ENCODE peak calls at places on chromosome 3, in six cellular contexts. One of them, this sample, is unnamed.

GRCh38 chr3:64530434-64531049 is 157.3 kb downstream of the ADAMTS9 start:
- DNase-seq in SK-N-SH: peak; percentile 49
- DNase-seq in K562: peak; percentile 25
- DNase-seq in HCT116: peak; percentile 21
- DNase-seq in GM12878: no peak
- DNase-seq in HepG2: peak; percentile 18
- DNase-seq in this sample: peak; percentile 89

GRCh38 chr3:141798455-141798854 is 35.2 kb downstream of the GRK7 start:
- DNase-seq in SK-N-SH: no peak
- DNase-seq in K562: no peak
- DNase-seq in HCT116: no peak
- DNase-seq in GM12878: no peak
- DNase-seq in HepG2: no peak
- DNase-seq in this sample: no peak

GRCh38 chr3:66582721-66583141 is 81.9 kb upstream of the LRIG1 start:
- DNase-seq in SK-N-SH: no peak
- DNase-seq in K562: no peak
- DNase-seq in HCT116: no peak
- DNase-seq in GM12878: peak; percentile 48
- DNase-seq in HepG2: no peak
- DNase-seq in this sample: no peak

GRCh38 chr3:39276746-39277145 is 3.1 kb downstream of the CX3CR1 start:
- DNase-seq in SK-N-SH: no peak
- DNase-seq in K562: no peak
- DNase-seq in HCT116: no peak
- DNase-seq in GM12878: no peak
- DNase-seq in HepG2: no peak
- DNase-seq in this sample: no peak

GRCh38 chr3:17579289-17580031 is 163.0 kb downstream of the TBC1D5 start:
- DNase-seq in SK-N-SH: no peak
- DNase-seq in K562: peak; percentile 35
- DNase-seq in HCT116: no peak
- DNase-seq in GM12878: peak; percentile 60
- DNase-seq in HepG2: no peak
- DNase-seq in this sample: no peak

GRCh38 chr3:155704041-155704440 is 40.8 kb downstream of the PLCH1 start:
- DNase-seq in SK-N-SH: no peak
- DNase-seq in K562: no peak
- DNase-seq in HCT116: no peak
- DNase-seq in GM12878: no peak
- DNase-seq in HepG2: no peak
- DNase-seq in this sample: no peak

GRCh38 chr3:194328080-194328571 is 23.0 kb downstream of the CPN2 start:
- DNase-seq in SK-N-SH: peak; percentile 56
- DNase-seq in K562: peak; percentile 40
- DNase-seq in HCT116: no peak
- DNase-seq in GM12878: no peak
- DNase-seq in HepG2: no peak
- DNase-seq in this sample: no peak

GRCh38 chr3:160935413-160936095 is 169.6 kb downstream of the B3GALNT1 start:
- DNase-seq in SK-N-SH: no peak
- DNase-seq in K562: no peak
- DNase-seq in HCT116: no peak
- DNase-seq in GM12878: no peak
- DNase-seq in HepG2: peak; percentile 43
- DNase-seq in this sample: no peak

GRCh38 chr3:53109190-53109589 is 21.0 kb downstream of the RFT1 start:
- DNase-seq in SK-N-SH: no peak
- DNase-seq in K562: no peak
- DNase-seq in HCT116: no peak
- DNase-seq in GM12878: no peak
- DNase-seq in HepG2: no peak
- DNase-seq in this sample: no peak

GRCh38 chr3:66598168-66598567 is 97.3 kb upstream of the LRIG1 start:
- DNase-seq in SK-N-SH: no peak
- DNase-seq in K562: no peak
- DNase-seq in HCT116: no peak
- DNase-seq in GM12878: no peak
- DNase-seq in HepG2: no peak
- DNase-seq in this sample: no peak

GRCh38 chr3:151969026-151969658 is 95.7 kb downstream of the SUCNR1 start:
- DNase-seq in SK-N-SH: no peak
- DNase-seq in K562: no peak
- DNase-seq in HCT116: no peak
- DNase-seq in GM12878: no peak
- DNase-seq in HepG2: no peak
- DNase-seq in this sample: peak; percentile 70

GRCh38 chr3:64131755-64132154 is 93.5 kb downstream of the PRICKLE2 start:
- DNase-seq in SK-N-SH: no peak
- DNase-seq in K562: no peak
- DNase-seq in HCT116: no peak
- DNase-seq in GM12878: no peak
- DNase-seq in HepG2: no peak
- DNase-seq in this sample: no peak

GRCh38 chr3:58082047-58082446 is 73.8 kb downstream of the FLNB start:
- DNase-seq in SK-N-SH: no peak
- DNase-seq in K562: peak; percentile 64
- DNase-seq in HCT116: no peak
- DNase-seq in GM12878: no peak
- DNase-seq in HepG2: no peak
- DNase-seq in this sample: no peak

GRCh38 chr3:18546632-18547031 is 121.5 kb upstream of the SATB1 start:
- DNase-seq in SK-N-SH: no peak
- DNase-seq in K562: no peak
- DNase-seq in HCT116: no peak
- DNase-seq in GM12878: no peak
- DNase-seq in HepG2: no peak
- DNase-seq in this sample: no peak

GRCh38 chr3:40800343-40800742 is 275.6 kb downstream of the ZNF621 start:
- DNase-seq in SK-N-SH: no peak
- DNase-seq in K562: no peak
- DNase-seq in HCT116: peak; percentile 2
- DNase-seq in GM12878: no peak
- DNase-seq in HepG2: peak; percentile 57
- DNase-seq in this sample: peak; percentile 21

GRCh38 chr3:188296761-188297689 is 143.1 kb downstream of the LPP start:
- DNase-seq in SK-N-SH: no peak
- DNase-seq in K562: no peak
- DNase-seq in HCT116: no peak
- DNase-seq in GM12878: no peak
- DNase-seq in HepG2: peak; percentile 93
- DNase-seq in this sample: no peak

GRCh38 chr3:107680698-107681097 is 157.9 kb downstream of the BBX start:
- DNase-seq in SK-N-SH: no peak
- DNase-seq in K562: no peak
- DNase-seq in HCT116: no peak
- DNase-seq in GM12878: no peak
- DNase-seq in HepG2: no peak
- DNase-seq in this sample: no peak

GRCh38 chr3:66220066-66220465 is 735 bp upstream of the SLC25A26 start:
- DNase-seq in SK-N-SH: no peak
- DNase-seq in K562: no peak
- DNase-seq in HCT116: no peak
- DNase-seq in GM12878: no peak
- DNase-seq in HepG2: no peak
- DNase-seq in this sample: no peak

GRCh38 chr3:164208846-164209245 is 869.5 kb downstream of the SI start:
- DNase-seq in SK-N-SH: no peak
- DNase-seq in K562: no peak
- DNase-seq in HCT116: no peak
- DNase-seq in GM12878: no peak
- DNase-seq in HepG2: no peak
- DNase-seq in this sample: peak; percentile 10

GRCh38 chr3:61181874-61182273 is 69.4 kb downstream of the FHIT start:
- DNase-seq in SK-N-SH: no peak
- DNase-seq in K562: no peak
- DNase-seq in HCT116: peak; percentile 76
- DNase-seq in GM12878: peak; percentile 64
- DNase-seq in HepG2: peak; percentile 52
- DNase-seq in this sample: no peak

GRCh38 chr3:190319660-190320059 is 2.6 kb downstream of the CLDN1 start:
- DNase-seq in SK-N-SH: no peak
- DNase-seq in K562: no peak
- DNase-seq in HCT116: no peak
- DNase-seq in GM12878: no peak
- DNase-seq in HepG2: no peak
- DNase-seq in this sample: no peak

GRCh38 chr3:172449468-172450149 is 1.4 kb upstream of the GHSR start:
- DNase-seq in SK-N-SH: peak; percentile 50
- DNase-seq in K562: peak; percentile 28
- DNase-seq in HCT116: no peak
- DNase-seq in GM12878: no peak
- DNase-seq in HepG2: no peak
- DNase-seq in this sample: peak; percentile 90

GRCh38 chr3:43695443-43695842 is 4.7 kb downstream of the ABHD5 start:
- DNase-seq in SK-N-SH: no peak
- DNase-seq in K562: no peak
- DNase-seq in HCT116: no peak
- DNase-seq in GM12878: no peak
- DNase-seq in HepG2: no peak
- DNase-seq in this sample: no peak

GRCh38 chr3:149393355-149394165 is 16.1 kb upstream of the TM4SF1 start:
- DNase-seq in SK-N-SH: peak; percentile 68
- DNase-seq in K562: peak; percentile 55
- DNase-seq in HCT116: peak; percentile 72
- DNase-seq in GM12878: peak; percentile 15
- DNase-seq in HepG2: peak; percentile 81
- DNase-seq in this sample: peak; percentile 88

GRCh38 chr3:36933540-36934296 is 11.1 kb downstream of the TRANK1 start:
- DNase-seq in SK-N-SH: no peak
- DNase-seq in K562: no peak
- DNase-seq in HCT116: no peak
- DNase-seq in GM12878: no peak
- DNase-seq in HepG2: no peak
- DNase-seq in this sample: no peak

GRCh38 chr3:78459751-78460150 is 1308.0 kb downstream of the ROBO1 start:
- DNase-seq in SK-N-SH: no peak
- DNase-seq in K562: no peak
- DNase-seq in HCT116: no peak
- DNase-seq in GM12878: no peak
- DNase-seq in HepG2: no peak
- DNase-seq in this sample: no peak

GRCh38 chr3:81728766-81729544 is 32.5 kb downstream of the GBE1 start:
- DNase-seq in SK-N-SH: no peak
- DNase-seq in K562: no peak
- DNase-seq in HCT116: no peak
- DNase-seq in GM12878: no peak
- DNase-seq in HepG2: no peak
- DNase-seq in this sample: no peak

DNA sequence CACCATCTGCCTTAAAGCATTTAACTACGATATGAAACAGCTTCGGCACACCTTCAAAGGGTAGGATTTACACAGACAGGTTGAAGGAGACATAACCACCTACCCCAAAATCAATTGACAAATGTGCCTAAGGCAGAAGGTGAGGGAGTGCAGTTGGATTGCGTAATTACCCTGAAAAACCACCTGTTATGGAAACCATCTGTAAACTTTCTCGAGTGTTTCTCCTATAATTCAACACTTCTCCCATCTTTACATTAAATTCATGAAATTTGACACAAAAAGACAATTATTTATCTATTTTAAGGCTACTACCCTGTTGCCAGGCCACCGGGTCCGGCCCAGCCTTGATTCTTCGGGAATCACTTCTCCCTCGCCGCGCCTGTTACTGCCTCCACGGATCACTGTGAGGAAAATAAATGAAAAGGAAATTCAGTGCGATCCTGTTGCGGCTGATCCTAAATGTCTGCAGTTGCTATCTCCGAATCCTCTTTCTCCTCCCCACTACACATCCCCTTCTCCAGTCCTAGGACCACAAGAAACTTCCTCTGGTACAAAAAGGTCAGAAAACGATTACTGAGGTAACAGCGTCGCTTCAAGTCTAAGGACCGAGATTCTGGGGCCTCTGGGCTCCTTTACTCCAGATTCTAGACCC is 655 bp downstream of the IQCB1 start:
- DNase-seq in SK-N-SH: no peak
- DNase-seq in K562: peak; percentile 12
- DNase-seq in HCT116: no peak
- DNase-seq in GM12878: no peak
- DNase-seq in HepG2: peak; percentile 13
- DNase-seq in this sample: peak; percentile 36
- H3K27ac ChIP-seq in SK-N-SH: peak overlapping the region; percentile 50
- H3K27ac ChIP-seq in K562: peak overlapping the region; percentile 92
- H3K27ac ChIP-seq in HCT116: peak overlapping the region; percentile 46
- H3K27ac ChIP-seq in GM12878: peak overlapping the region; percentile 98
- H3K27ac ChIP-seq in HepG2: peak overlapping the region; percentile 79
- H3K27ac ChIP-seq in this sample: no peak overlapping the region

GRCh38 chr3:129422897-129423296 is 5.5 kb downstream of the EFCAB12 start:
- DNase-seq in SK-N-SH: no peak
- DNase-seq in K562: no peak
- DNase-seq in HCT116: no peak
- DNase-seq in GM12878: no peak
- DNase-seq in HepG2: no peak
- DNase-seq in this sample: no peak
- H2AFZ ChIP-seq in SK-N-SH: no peak overlapping the region
- H2AFZ ChIP-seq in K562: no peak overlapping the region
- H2AFZ ChIP-seq in HCT116: no peak overlapping the region
- H2AFZ ChIP-seq in GM12878: no peak overlapping the region
- H2AFZ ChIP-seq in HepG2: no peak overlapping the region
- H2AFZ ChIP-seq in this sample: no peak overlapping the region

DNA sequence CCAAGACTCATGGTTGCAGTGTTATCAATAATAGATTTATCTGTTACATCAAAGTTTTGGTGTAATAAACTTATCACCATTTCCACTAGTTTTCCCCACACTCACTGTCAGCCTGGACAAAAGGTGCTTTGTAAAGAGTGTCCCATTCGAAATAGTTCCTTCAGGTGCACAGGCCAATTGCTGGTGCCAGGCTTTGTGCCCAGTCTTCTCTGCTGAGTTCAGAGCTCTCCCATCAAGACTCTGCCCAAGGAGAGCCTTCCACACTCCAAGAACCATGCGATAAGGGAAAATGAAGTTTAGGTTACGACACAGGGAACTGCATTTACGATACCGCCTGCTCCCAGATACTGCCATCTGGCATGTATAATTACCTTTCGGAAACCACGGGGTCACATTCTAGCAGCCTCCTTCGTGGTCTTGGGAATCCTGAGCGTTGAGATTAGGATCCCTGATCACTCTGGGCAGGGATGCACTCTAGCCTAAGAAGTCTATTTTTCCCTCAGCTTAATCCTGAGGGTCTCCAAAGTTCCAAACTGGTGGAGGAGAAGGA is 379.5 kb downstream of the MECOM start:
- DNase-seq in SK-N-SH: no peak
- DNase-seq in K562: no peak
- DNase-seq in HCT116: no peak
- DNase-seq in GM12878: no peak
- DNase-seq in HepG2: no peak
- DNase-seq in this sample: no peak
- TF ChIP-seq REST in SK-N-SH: no peak
- TF ChIP-seq REST in K562: no peak
- TF ChIP-seq REST in HCT116: no peak
- TF ChIP-seq REST in GM12878: no peak
- TF ChIP-seq REST in HepG2: no peak
- TF ChIP-seq REST in this sample: no peak

DNA sequence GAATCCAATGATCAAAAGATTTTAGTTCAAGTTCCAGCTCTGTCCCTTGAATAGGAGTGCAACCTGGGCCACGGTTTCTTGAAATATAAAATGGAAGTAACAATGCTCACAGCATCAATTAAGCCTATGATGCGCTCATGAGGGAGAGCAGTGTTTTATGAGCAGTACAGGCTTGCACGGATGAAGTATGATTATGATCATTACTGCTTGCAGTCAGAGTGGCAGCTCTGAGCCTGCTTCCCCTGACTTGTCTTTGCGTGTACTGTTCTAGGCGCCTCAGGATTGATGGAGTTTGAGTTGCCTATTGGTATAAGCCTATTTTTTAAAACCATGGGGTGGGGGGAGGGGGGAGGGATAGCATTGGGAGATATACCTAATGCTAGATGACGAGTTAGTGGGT is 37.0 kb downstream of the ITGB5 start:
- DNase-seq in SK-N-SH: no peak
- DNase-seq in K562: no peak
- DNase-seq in HCT116: no peak
- DNase-seq in GM12878: no peak
- DNase-seq in HepG2: no peak
- DNase-seq in this sample: no peak
- H3K27ac ChIP-seq in SK-N-SH: peak overlapping the region; percentile 66
- H3K27ac ChIP-seq in K562: no peak overlapping the region
- H3K27ac ChIP-seq in HCT116: no peak overlapping the region
- H3K27ac ChIP-seq in GM12878: no peak overlapping the region
- H3K27ac ChIP-seq in HepG2: no peak overlapping the region
- H3K27ac ChIP-seq in this sample: no peak overlapping the region